ENCODE peak calls at places on chromosomes 11 and 22, in five cellular contexts. One of them, this sample, is unnamed.

GRCh38 chr11:33895752-33896137 is 3.9 kb upstream of the LMO2 start:
- DNase-seq in MM.1S: no peak
- DNase-seq in cardiac fibroblast: no peak
- DNase-seq in mucosa of descending colon: no peak
- DNase-seq in astrocyte of the cerebellum: no peak
- DNase-seq in this sample: peak; percentile 83

GRCh38 chr11:119828011-119828410 is 99.0 kb upstream of the NECTIN1 start:
- DNase-seq in MM.1S: no peak
- DNase-seq in cardiac fibroblast: no peak
- DNase-seq in mucosa of descending colon: no peak
- DNase-seq in astrocyte of the cerebellum: no peak
- DNase-seq in this sample: no peak

GRCh38 chr11:134841411-134841810 is 429.4 kb upstream of the B3GAT1 start:
- DNase-seq in MM.1S: no peak
- DNase-seq in cardiac fibroblast: no peak
- DNase-seq in mucosa of descending colon: no peak
- DNase-seq in astrocyte of the cerebellum: no peak
- DNase-seq in this sample: no peak

GRCh38 chr11:10762913-10763421 is 11.9 kb downstream of the CTR9 start:
- DNase-seq in MM.1S: no peak
- DNase-seq in cardiac fibroblast: no peak
- DNase-seq in mucosa of descending colon: no peak
- DNase-seq in astrocyte of the cerebellum: no peak
- DNase-seq in this sample: no peak

GRCh38 chr11:46738887-46739286 is 19.9 kb downstream of the F2 start:
- DNase-seq in MM.1S: no peak
- DNase-seq in cardiac fibroblast: no peak
- DNase-seq in mucosa of descending colon: no peak
- DNase-seq in astrocyte of the cerebellum: no peak
- DNase-seq in this sample: no peak

GRCh38 chr22:45995405-45996101 is 18.6 kb upstream of the WNT7B start:
- DNase-seq in MM.1S: no peak
- DNase-seq in cardiac fibroblast: no peak
- DNase-seq in mucosa of descending colon: peak; percentile 44
- DNase-seq in astrocyte of the cerebellum: no peak
- DNase-seq in this sample: no peak

GRCh38 chr22:44391481-44392445 is 79.0 kb upstream of the SHISAL1 start:
- DNase-seq in MM.1S: no peak
- DNase-seq in cardiac fibroblast: no peak
- DNase-seq in mucosa of descending colon: peak; percentile 14
- DNase-seq in astrocyte of the cerebellum: no peak
- DNase-seq in this sample: peak; percentile 64

GRCh38 chr11:118789501-118790356 is 1.2 kb downstream of the DDX6 start:
- DNase-seq in MM.1S: peak; percentile 65
- DNase-seq in cardiac fibroblast: peak; percentile 42
- DNase-seq in mucosa of descending colon: no peak
- DNase-seq in astrocyte of the cerebellum: no peak
- DNase-seq in this sample: peak; percentile 53

GRCh38 chr22:30077279-30077678 is 3.0 kb upstream of the HORMAD2 start:
- DNase-seq in MM.1S: no peak
- DNase-seq in cardiac fibroblast: no peak
- DNase-seq in mucosa of descending colon: no peak
- DNase-seq in astrocyte of the cerebellum: no peak
- DNase-seq in this sample: no peak

GRCh38 chr11:95229199-95230053 is 1.6 kb downstream of the SESN3 start:
- DNase-seq in MM.1S: peak; percentile 21
- DNase-seq in cardiac fibroblast: peak; percentile 13
- DNase-seq in mucosa of descending colon: no peak
- DNase-seq in astrocyte of the cerebellum: no peak
- DNase-seq in this sample: peak; percentile 46

GRCh38 chr22:48711031-48711431 is 1116.6 kb downstream of the BRD1 start:
- DNase-seq in MM.1S: no peak
- DNase-seq in cardiac fibroblast: no peak
- DNase-seq in mucosa of descending colon: no peak
- DNase-seq in astrocyte of the cerebellum: no peak
- DNase-seq in this sample: no peak

GRCh38 chr22:23168381-23169031 is 11.8 kb upstream of the BCR start:
- DNase-seq in MM.1S: no peak
- DNase-seq in cardiac fibroblast: no peak
- DNase-seq in mucosa of descending colon: no peak
- DNase-seq in astrocyte of the cerebellum: no peak
- DNase-seq in this sample: no peak

GRCh38 chr11:14554959-14555358 is 34.8 kb upstream of the PSMA1 start:
- DNase-seq in MM.1S: peak; percentile 84
- DNase-seq in cardiac fibroblast: peak; percentile 56
- DNase-seq in mucosa of descending colon: no peak
- DNase-seq in astrocyte of the cerebellum: no peak
- DNase-seq in this sample: no peak

GRCh38 chr11:36577859-36578258 is 10.1 kb downstream of the RAG1 start:
- DNase-seq in MM.1S: no peak
- DNase-seq in cardiac fibroblast: no peak
- DNase-seq in mucosa of descending colon: no peak
- DNase-seq in astrocyte of the cerebellum: peak; percentile 16
- DNase-seq in this sample: peak; percentile 8

GRCh38 chr11:64608260-64608538 is 17.2 kb downstream of the SLC22A12 start:
- DNase-seq in MM.1S: no peak
- DNase-seq in cardiac fibroblast: no peak
- DNase-seq in mucosa of descending colon: no peak
- DNase-seq in astrocyte of the cerebellum: no peak
- DNase-seq in this sample: no peak

GRCh38 chr11:96037267-96037990 is 113.5 kb upstream of the MTMR2 start:
- DNase-seq in MM.1S: no peak
- DNase-seq in cardiac fibroblast: peak; percentile 68
- DNase-seq in mucosa of descending colon: no peak
- DNase-seq in astrocyte of the cerebellum: peak; percentile 34
- DNase-seq in this sample: peak; percentile 67

GRCh38 chr11:59224419-59224928 is 11.7 kb upstream of the MPEG1 start:
- DNase-seq in MM.1S: no peak
- DNase-seq in cardiac fibroblast: peak; percentile 42
- DNase-seq in mucosa of descending colon: no peak
- DNase-seq in astrocyte of the cerebellum: no peak
- DNase-seq in this sample: peak; percentile 36

GRCh38 chr22:26673485-26673884 is 16.1 kb downstream of the MIAT start:
- DNase-seq in MM.1S: no peak
- DNase-seq in cardiac fibroblast: peak; percentile 59
- DNase-seq in mucosa of descending colon: no peak
- DNase-seq in astrocyte of the cerebellum: no peak
- DNase-seq in this sample: peak; percentile 98

DNA sequence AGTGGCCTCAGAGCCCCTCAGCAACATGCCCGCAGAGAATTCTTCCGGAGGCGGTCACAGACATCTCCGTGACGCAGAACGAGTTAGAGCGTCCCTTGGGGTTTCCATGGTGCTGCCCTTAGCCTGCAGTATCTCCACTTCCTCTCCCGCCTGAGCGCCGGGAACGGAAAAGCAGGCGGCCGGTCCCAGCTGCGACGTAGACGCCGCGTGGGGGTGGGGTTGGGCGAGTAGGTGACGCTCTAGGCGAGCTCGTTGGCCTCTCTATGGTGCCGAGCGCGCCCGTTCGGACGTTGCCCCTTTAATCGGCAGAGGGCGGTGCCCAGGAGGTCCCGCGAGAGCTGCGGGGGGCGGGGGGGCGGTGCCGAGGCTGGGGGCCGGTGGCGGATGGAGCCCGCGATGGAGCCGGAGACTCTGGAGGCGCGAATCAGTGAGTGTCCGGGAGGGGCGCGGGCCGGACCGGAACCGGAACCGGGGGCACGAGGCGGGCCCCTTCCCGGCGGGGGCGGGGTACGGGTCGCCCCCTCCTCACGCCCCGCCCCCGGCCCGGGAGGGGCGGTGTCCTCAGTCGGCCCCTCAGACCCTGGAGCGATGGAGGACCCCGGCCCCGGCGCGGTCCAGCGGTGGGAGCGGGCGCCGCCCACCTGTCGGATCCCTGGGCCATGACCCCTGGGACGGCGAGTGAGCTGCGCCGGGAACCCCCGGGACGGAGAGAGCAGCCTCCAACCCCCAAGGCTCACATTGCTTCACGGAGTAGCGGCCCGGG is at the start of gene GGA1:
- DNase-seq in MM.1S: peak; percentile 96
- DNase-seq in cardiac fibroblast: peak; percentile 98
- DNase-seq in mucosa of descending colon: peak; percentile 99
- DNase-seq in astrocyte of the cerebellum: peak; percentile 91
- DNase-seq in this sample: peak; percentile 97
- TF ChIP-seq CTCF in MM.1S: no peak
- TF ChIP-seq CTCF in cardiac fibroblast: no peak
- TF ChIP-seq CTCF in mucosa of descending colon: no peak
- TF ChIP-seq CTCF in astrocyte of the cerebellum: no peak
- TF ChIP-seq CTCF in this sample: no peak

GRCh38 chr11:130160460-130161090 is 993 bp downstream of the ST14 start:
- DNase-seq in MM.1S: peak; percentile 24
- DNase-seq in cardiac fibroblast: no peak
- DNase-seq in mucosa of descending colon: no peak
- DNase-seq in astrocyte of the cerebellum: no peak
- DNase-seq in this sample: no peak

GRCh38 chr11:130161441-130161840 is 1.9 kb downstream of the ST14 start:
- DNase-seq in MM.1S: no peak
- DNase-seq in cardiac fibroblast: no peak
- DNase-seq in mucosa of descending colon: no peak
- DNase-seq in astrocyte of the cerebellum: no peak
- DNase-seq in this sample: no peak

GRCh38 chr11:130157840-130158239 is 1.7 kb upstream of the ST14 start:
- DNase-seq in MM.1S: no peak
- DNase-seq in cardiac fibroblast: no peak
- DNase-seq in mucosa of descending colon: no peak
- DNase-seq in astrocyte of the cerebellum: no peak
- DNase-seq in this sample: no peak

GRCh38 chr11:130159139-130159538 is 443 bp upstream of the ST14 start:
- DNase-seq in MM.1S: no peak
- DNase-seq in cardiac fibroblast: no peak
- DNase-seq in mucosa of descending colon: no peak
- DNase-seq in astrocyte of the cerebellum: no peak
- DNase-seq in this sample: no peak

DNA sequence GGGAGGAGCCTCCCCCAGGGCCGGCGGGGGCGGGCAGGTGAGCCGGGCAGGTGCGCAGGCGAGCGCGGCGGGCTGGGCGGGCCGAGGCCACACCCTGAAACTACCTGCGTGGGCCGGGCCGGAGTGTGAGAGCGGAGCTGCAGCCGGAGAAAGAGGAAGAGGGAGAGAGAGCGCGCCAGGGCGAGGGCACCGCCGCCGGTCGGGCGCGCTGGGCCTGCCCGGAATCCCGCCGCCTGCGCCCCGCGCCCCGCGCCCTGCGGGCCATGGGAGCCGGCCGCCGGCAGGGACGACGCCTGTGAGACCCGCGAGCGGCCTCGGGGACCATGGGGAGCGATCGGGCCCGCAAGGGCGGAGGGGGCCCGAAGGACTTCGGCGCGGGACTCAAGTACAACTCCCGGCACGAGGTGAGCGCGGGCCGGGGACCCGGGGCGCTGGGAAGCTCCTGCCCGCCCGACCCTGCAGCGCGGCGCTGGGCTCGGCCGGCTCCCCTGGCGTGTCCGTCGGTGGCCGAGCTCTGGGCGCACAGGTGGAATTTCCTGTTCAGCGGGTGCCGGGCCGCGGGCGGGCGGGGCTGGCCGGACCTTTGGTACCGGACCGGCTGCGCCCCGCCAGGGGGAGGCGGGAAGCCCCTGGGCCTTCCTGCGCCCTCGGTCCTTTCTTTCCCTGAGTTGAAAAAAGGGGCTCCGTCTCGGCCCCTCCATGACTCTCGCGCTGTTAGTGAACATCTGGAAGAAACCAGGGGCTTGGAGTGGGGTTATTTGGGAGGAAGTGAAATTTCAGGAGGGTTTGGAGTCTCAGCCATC is at the start of gene ST14:
- DNase-seq in MM.1S: peak; percentile 74
- DNase-seq in cardiac fibroblast: no peak
- DNase-seq in mucosa of descending colon: peak; percentile 90
- DNase-seq in astrocyte of the cerebellum: no peak
- DNase-seq in this sample: peak; percentile 85
- H3K4me3 ChIP-seq in MM.1S: peak within 1 kb of the TSS; percentile 81
- H3K4me3 ChIP-seq in cardiac fibroblast: no peak within 1 kb of the TSS
- H3K4me3 ChIP-seq in mucosa of descending colon: peak within 1 kb of the TSS; percentile 81
- H3K4me3 ChIP-seq in astrocyte of the cerebellum: peak within 1 kb of the TSS; percentile 14
- H3K4me3 ChIP-seq in this sample: peak within 1 kb of the TSS; percentile 86

GRCh38 chr11:44805596-44805995 is 78.8 kb downstream of the TSPAN18 start:
- DNase-seq in MM.1S: no peak
- DNase-seq in cardiac fibroblast: no peak
- DNase-seq in mucosa of descending colon: no peak
- DNase-seq in astrocyte of the cerebellum: no peak
- DNase-seq in this sample: no peak

GRCh38 chr11:44808053-44808753 is 81.4 kb downstream of the TSPAN18 start:
- DNase-seq in MM.1S: no peak
- DNase-seq in cardiac fibroblast: no peak
- DNase-seq in mucosa of descending colon: no peak
- DNase-seq in astrocyte of the cerebellum: no peak
- DNase-seq in this sample: no peak

GRCh38 chr11:44806631-44807030 is 79.9 kb downstream of the TSPAN18 start:
- DNase-seq in MM.1S: no peak
- DNase-seq in cardiac fibroblast: no peak
- DNase-seq in mucosa of descending colon: no peak
- DNase-seq in astrocyte of the cerebellum: no peak
- DNase-seq in this sample: no peak

GRCh38 chr11:44805152-44805461 is 78.3 kb downstream of the TSPAN18 start:
- DNase-seq in MM.1S: no peak
- DNase-seq in cardiac fibroblast: no peak
- DNase-seq in mucosa of descending colon: no peak
- DNase-seq in astrocyte of the cerebellum: no peak
- DNase-seq in this sample: no peak

DNA sequence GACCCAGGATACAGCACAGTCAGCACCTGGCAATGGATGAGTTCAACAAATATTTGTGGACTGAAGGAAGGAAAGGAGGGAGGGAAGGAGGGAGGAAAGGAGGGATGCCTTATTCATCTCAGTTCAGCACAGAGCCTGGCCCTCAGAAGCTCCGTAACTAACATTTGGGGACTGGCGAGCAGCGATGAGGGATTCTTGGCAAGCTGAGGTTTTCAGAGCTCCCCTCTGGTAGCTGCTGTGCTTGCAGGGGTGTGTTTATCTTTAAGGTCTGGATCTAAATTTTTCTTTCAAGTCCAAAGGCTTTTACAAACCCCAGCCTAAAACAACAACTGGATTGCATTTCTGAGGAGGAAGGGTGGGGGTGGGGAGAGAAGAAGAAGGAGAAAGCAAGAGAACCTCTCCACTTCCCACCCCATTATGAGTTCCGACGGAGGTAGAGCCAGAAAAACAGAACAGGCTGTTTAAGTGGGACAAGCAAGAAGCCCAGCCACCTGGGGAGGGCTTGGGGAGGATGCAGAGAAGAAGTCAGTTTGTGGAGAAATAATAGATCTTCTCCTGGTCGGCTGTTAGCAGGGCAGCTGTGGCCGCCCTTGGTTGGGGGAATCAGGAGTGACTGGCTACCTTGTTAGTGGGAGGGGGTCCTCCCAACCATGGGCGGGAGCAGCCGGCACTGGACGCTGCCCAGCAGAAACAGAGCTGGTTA is 77.8 kb downstream of the TSPAN18 start:
- DNase-seq in MM.1S: no peak
- DNase-seq in cardiac fibroblast: no peak
- DNase-seq in mucosa of descending colon: no peak
- DNase-seq in astrocyte of the cerebellum: no peak
- DNase-seq in this sample: no peak
- TF ChIP-seq CTCF in MM.1S: no peak
- TF ChIP-seq CTCF in cardiac fibroblast: no peak
- TF ChIP-seq CTCF in mucosa of descending colon: no peak
- TF ChIP-seq CTCF in astrocyte of the cerebellum: no peak
- TF ChIP-seq CTCF in this sample: no peak

GRCh38 chr11:8268530-8269461 is 5.1 kb upstream of the LMO1 start:
- DNase-seq in MM.1S: no peak
- DNase-seq in cardiac fibroblast: no peak
- DNase-seq in mucosa of descending colon: no peak
- DNase-seq in astrocyte of the cerebellum: no peak
- DNase-seq in this sample: no peak
- H3K4me3 ChIP-seq in MM.1S: no peak overlapping the region
- H3K4me3 ChIP-seq in cardiac fibroblast: no peak overlapping the region
- H3K4me3 ChIP-seq in mucosa of descending colon: no peak overlapping the region
- H3K4me3 ChIP-seq in astrocyte of the cerebellum: no peak overlapping the region
- H3K4me3 ChIP-seq in this sample: no peak overlapping the region

GRCh38 chr11:61792310-61793083 is at the start of the genes FEN1 and TMEM258:
- DNase-seq in MM.1S: peak; percentile 92
- DNase-seq in cardiac fibroblast: peak; percentile 97
- DNase-seq in mucosa of descending colon: peak; percentile 93
- DNase-seq in astrocyte of the cerebellum: peak; percentile 78
- DNase-seq in this sample: peak; percentile 97
- TF ChIP-seq CTCF in MM.1S: no peak
- TF ChIP-seq CTCF in cardiac fibroblast: no peak
- TF ChIP-seq CTCF in mucosa of descending colon: no peak
- TF ChIP-seq CTCF in astrocyte of the cerebellum: no peak
- TF ChIP-seq CTCF in this sample: no peak

This sample was measured in epithelial cell of esophagus.